ENCODE peak calls at places on chromosomes 7 and 10, in four cellular contexts. N is lower lobe of right lung, I is heart left ventricle, K is adrenal gland. D is an unnamed sample. For H3K36me3, the result is how much of the 10 kb centered on the place peaks cover.

GRCh38 chr7:155461631-155462030 is 3.7 kb downstream of the EN2 start:
- DNase-seq in N (no peak), I (no peak), K (no peak), D (no peak)

GRCh38 chr10:118840071-118840775 is 85.5 kb upstream of the CACUL1 start:
- DNase-seq in N (no peak), I (no peak), K (no peak), D (no peak)

GRCh38 chr10:48684792-48685651 is at the start of gene WDFY4:
- DNase-seq in N (peak), I (peak), K (peak), D (no peak)

GRCh38 chr7:2661602-2662272 is 26.3 kb upstream of the AMZ1 start:
- DNase-seq in N (no peak), I (peak), K (no peak), D (no peak)

GRCh38 chr7:81501220-81501619 is 268.6 kb downstream of the HGF start:
- DNase-seq in N (no peak), I (no peak), K (no peak), D (no peak)

GRCh38 chr7:94414481-94414880 is 19.8 kb downstream of the COL1A2 start:
- DNase-seq in N (no peak), I (no peak), K (no peak), D (no peak)

GRCh38 chr7:116576350-116577319 is 51.8 kb downstream of the CAV1 start:
- DNase-seq in N (no peak), I (no peak), K (no peak), D (no peak)

GRCh38 chr10:133011883-133012282 is 69.5 kb upstream of the CFAP46 start:
- DNase-seq in N (no peak), I (peak), K (no peak), D (no peak)

GRCh38 chr10:103203466-103203865 is 10.4 kb upstream of the NT5C2 start:
- DNase-seq in N (no peak), I (no peak), K (no peak), D (no peak)

GRCh38 chr7:105932835-105933477 is 30.1 kb upstream of the CDHR3 start:
- DNase-seq in N (no peak), I (no peak), K (no peak), D (no peak)

DNA sequence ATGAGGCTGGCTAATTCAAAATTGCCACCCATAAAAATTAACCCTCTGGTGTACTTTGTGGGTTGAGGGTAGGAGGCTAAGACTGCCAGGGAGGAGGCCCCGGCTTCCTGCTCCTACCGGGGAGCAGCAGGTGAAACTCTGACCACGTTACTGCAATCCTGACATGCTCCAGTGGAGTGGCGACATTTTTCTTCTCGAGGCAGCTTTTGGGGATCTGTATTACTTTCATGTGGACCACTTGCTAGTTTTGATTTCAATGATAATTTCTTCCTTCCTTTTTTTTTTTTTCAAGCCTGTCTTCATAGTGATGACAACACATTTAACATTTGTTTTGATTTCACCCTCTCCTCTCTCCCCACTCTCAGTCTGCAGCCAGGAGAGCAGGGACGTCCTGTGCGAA is 14.6 kb downstream of the GATA3 start:
- DNase-seq in N (no peak), I (no peak), K (no peak), D (no peak)
- H3K36me3 ChIP-seq in N (under half), I (under half), K (under half), D (under half)

GRCh38 chr7:1092806-1093505 is 5.0 kb downstream of the GPER1 start:
- DNase-seq in N (no peak), I (no peak), K (no peak), D (no peak)
- H3K36me3 ChIP-seq in N (under half), I (under half), K (under half), D (under half)

DNA sequence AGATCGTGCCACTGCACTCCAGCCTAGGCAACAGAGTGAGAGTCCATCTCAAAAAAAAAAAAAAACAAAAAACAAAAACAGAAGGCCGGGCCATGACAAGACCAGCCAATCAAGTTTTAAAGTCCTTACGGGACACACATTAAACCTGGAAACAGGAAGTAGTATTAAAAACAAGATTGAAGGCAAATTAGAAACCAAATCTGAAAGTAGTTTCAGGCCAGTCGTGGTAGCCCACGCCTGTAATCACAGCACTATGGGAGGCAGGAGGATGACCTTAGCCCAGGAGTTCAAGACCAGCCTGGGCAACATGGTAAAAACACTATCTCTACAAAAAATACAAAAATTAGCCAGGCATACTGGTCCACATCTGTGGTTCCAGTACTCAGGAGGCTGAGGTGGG is 18.1 kb downstream of the PSAP start:
- DNase-seq in N (no peak), I (no peak), K (no peak), D (no peak)
- H3K36me3 ChIP-seq in N (half or more), I (under half), K (under half), D (under half)

DNA sequence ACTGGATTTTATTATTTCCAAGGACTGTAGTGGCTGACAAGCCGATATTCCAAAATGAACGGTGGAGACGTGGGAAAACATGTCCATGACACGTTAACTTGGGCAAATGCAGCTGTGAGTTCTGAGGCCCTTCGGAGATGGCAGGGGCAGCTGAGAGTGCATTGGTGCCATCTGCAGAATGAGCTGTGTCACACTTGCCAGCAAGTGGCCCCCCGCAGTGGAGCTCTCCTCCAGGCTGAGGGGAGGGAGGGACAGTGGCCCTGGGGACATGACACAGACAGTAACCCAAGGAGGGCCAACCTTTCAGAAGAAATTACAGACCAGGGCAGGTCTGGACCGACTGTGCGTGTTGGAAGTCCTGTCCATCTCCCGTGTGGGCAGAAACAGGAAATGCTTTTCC is 139.4 kb downstream of the SVIL start:
- DNase-seq in N (no peak), I (no peak), K (no peak), D (no peak)
- H3K36me3 ChIP-seq in N (half or more), I (half or more), K (under half), D (under half)